ENCODE peak calls at places on chromosome 16, in six cellular contexts. One of them, this sample, is unnamed.
A peak's percentile ranks its signal among the peaks of the same experiment; 100 is the strongest.

GRCh38 chr16:67649494-67649931 is 4.6 kb downstream of the CARMIL2 start:
- DNase-seq in PC-3: no peak
- DNase-seq in SK-N-SH: peak; percentile 60
- DNase-seq in hepatocyte: no peak
- DNase-seq in PC-9: no peak
- DNase-seq in GM23248: peak; percentile 30
- DNase-seq in this sample: no peak

GRCh38 chr16:77449208-77449607 is 14.4 kb upstream of the ADAMTS18 start:
- DNase-seq in hepatocyte: no peak
- DNase-seq in PC-9: no peak
- DNase-seq in GM23248: no peak
- DNase-seq in PC-3: no peak
- DNase-seq in SK-N-SH: no peak
- DNase-seq in this sample: no peak

GRCh38 chr16:30649725-30650368 is 913 bp upstream of the PRR14 start:
- DNase-seq in hepatocyte: no peak
- DNase-seq in SK-N-SH: no peak
- DNase-seq in GM23248: no peak
- DNase-seq in PC-9: no peak
- DNase-seq in PC-3: no peak
- DNase-seq in this sample: no peak

GRCh38 chr16:4987580-4988374 is 29.6 kb downstream of the SEC14L5 start:
- DNase-seq in PC-9: no peak
- DNase-seq in GM23248: no peak
- DNase-seq in PC-3: no peak
- DNase-seq in hepatocyte: no peak
- DNase-seq in SK-N-SH: peak; percentile 73
- DNase-seq in this sample: no peak

GRCh38 chr16:62058412-62058811 is 22.2 kb upstream of the CDH8 start:
- DNase-seq in SK-N-SH: no peak
- DNase-seq in PC-3: no peak
- DNase-seq in PC-9: no peak
- DNase-seq in hepatocyte: no peak
- DNase-seq in GM23248: no peak
- DNase-seq in this sample: no peak

GRCh38 chr16:616771-617586 is 13.8 kb upstream of the WFIKKN1 start:
- DNase-seq in SK-N-SH: no peak
- DNase-seq in PC-9: no peak
- DNase-seq in hepatocyte: no peak
- DNase-seq in PC-3: no peak
- DNase-seq in GM23248: no peak
- DNase-seq in this sample: no peak

GRCh38 chr16:12565423-12565822 is 238.3 kb downstream of the CPPED1 start:
- DNase-seq in GM23248: no peak
- DNase-seq in PC-3: no peak
- DNase-seq in SK-N-SH: no peak
- DNase-seq in PC-9: no peak
- DNase-seq in hepatocyte: no peak
- DNase-seq in this sample: no peak

GRCh38 chr16:81385031-81385756 is 59.4 kb upstream of the CMIP start:
- DNase-seq in SK-N-SH: no peak
- DNase-seq in GM23248: no peak
- DNase-seq in hepatocyte: no peak
- DNase-seq in PC-3: no peak
- DNase-seq in PC-9: no peak
- DNase-seq in this sample: no peak

GRCh38 chr16:89759742-89760366 is 38.5 kb downstream of the ZNF276 start:
- DNase-seq in GM23248: no peak
- DNase-seq in SK-N-SH: no peak
- DNase-seq in PC-9: no peak
- DNase-seq in PC-3: no peak
- DNase-seq in hepatocyte: no peak
- DNase-seq in this sample: no peak

GRCh38 chr16:50548659-50549560 is 714 bp downstream of the NKD1 start:
- DNase-seq in PC-9: no peak
- DNase-seq in PC-3: no peak
- DNase-seq in hepatocyte: no peak
- DNase-seq in SK-N-SH: peak; percentile 74
- DNase-seq in GM23248: peak; percentile 59
- DNase-seq in this sample: no peak

GRCh38 chr16:11946433-11946832 is 4.6 kb upstream of the NPIPB2 start:
- DNase-seq in PC-3: no peak
- DNase-seq in hepatocyte: no peak
- DNase-seq in PC-9: no peak
- DNase-seq in GM23248: peak; percentile 37
- DNase-seq in SK-N-SH: no peak
- DNase-seq in this sample: no peak

GRCh38 chr16:56425439-56425832 is at the start of gene AMFR:
- DNase-seq in SK-N-SH: peak; percentile 95
- DNase-seq in PC-3: peak; percentile 82
- DNase-seq in hepatocyte: peak; percentile 94
- DNase-seq in PC-9: peak; percentile 57
- DNase-seq in GM23248: peak; percentile 96
- DNase-seq in this sample: peak; percentile 91

GRCh38 chr16:48212033-48212432 is 32.1 kb upstream of the LONP2 start:
- DNase-seq in hepatocyte: no peak
- DNase-seq in PC-3: no peak
- DNase-seq in PC-9: no peak
- DNase-seq in SK-N-SH: no peak
- DNase-seq in GM23248: no peak
- DNase-seq in this sample: no peak

GRCh38 chr16:46649571-46649970 is 28.4 kb upstream of the SHCBP1 start:
- DNase-seq in SK-N-SH: no peak
- DNase-seq in GM23248: no peak
- DNase-seq in PC-3: no peak
- DNase-seq in hepatocyte: no peak
- DNase-seq in PC-9: no peak
- DNase-seq in this sample: no peak

GRCh38 chr16:17497648-17498047 is 26.9 kb upstream of the XYLT1 start:
- DNase-seq in hepatocyte: no peak
- DNase-seq in GM23248: peak; percentile 65
- DNase-seq in PC-3: no peak
- DNase-seq in SK-N-SH: no peak
- DNase-seq in PC-9: no peak
- DNase-seq in this sample: no peak

GRCh38 chr16:27097671-27098275 is 31.0 kb downstream of the C16orf82 start:
- DNase-seq in GM23248: peak; percentile 62
- DNase-seq in PC-9: no peak
- DNase-seq in SK-N-SH: no peak
- DNase-seq in PC-3: no peak
- DNase-seq in hepatocyte: no peak
- DNase-seq in this sample: no peak
- H3K4me1 ChIP-seq in GM23248: peaks cover 7% of the 10 kb centered on the region
- H3K4me1 ChIP-seq in PC-9: no peaks in the 10 kb centered on the region
- H3K4me1 ChIP-seq in SK-N-SH: no peaks in the 10 kb centered on the region
- H3K4me1 ChIP-seq in PC-3: no peaks in the 10 kb centered on the region
- H3K4me1 ChIP-seq in hepatocyte: no peaks in the 10 kb centered on the region
- H3K4me1 ChIP-seq in this sample: no peaks in the 10 kb centered on the region

GRCh38 chr16:60641067-60641466 is 1395.2 kb downstream of the CDH8 start:
- DNase-seq in PC-3: no peak
- DNase-seq in SK-N-SH: no peak
- DNase-seq in hepatocyte: no peak
- DNase-seq in GM23248: no peak
- DNase-seq in PC-9: no peak
- DNase-seq in this sample: no peak

GRCh38 chr16:60640038-60640437 is 1396.2 kb downstream of the CDH8 start:
- DNase-seq in SK-N-SH: no peak
- DNase-seq in PC-3: no peak
- DNase-seq in GM23248: no peak
- DNase-seq in PC-9: no peak
- DNase-seq in hepatocyte: no peak
- DNase-seq in this sample: no peak

DNA sequence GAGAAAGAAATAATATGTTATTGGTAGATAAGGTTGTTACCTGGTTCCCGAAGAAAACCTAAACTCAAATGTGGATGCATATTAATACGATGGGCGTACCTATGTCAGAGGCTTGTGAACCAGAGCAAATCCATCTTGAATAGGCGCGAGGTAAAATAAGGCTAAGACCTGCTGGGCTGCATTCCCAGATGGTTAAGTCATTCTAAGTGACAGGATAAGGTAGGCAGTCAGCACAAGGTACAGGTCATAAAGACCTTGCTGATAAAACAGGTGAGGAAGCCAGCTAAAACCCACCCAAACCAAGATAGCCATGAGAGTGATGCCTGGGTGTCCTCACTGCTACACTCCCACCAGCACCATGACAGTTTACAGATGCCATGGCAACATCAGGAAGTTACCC is 1400.1 kb downstream of the CDH8 start:
- DNase-seq in SK-N-SH: no peak
- DNase-seq in hepatocyte: peak; percentile 26
- DNase-seq in GM23248: no peak
- DNase-seq in PC-9: peak; percentile 37
- DNase-seq in PC-3: peak; percentile 20
- DNase-seq in this sample: no peak
- H3K9me2 ChIP-seq in SK-N-SH: no peaks in the 10 kb centered on the region
- H3K9me2 ChIP-seq in hepatocyte: no peaks in the 10 kb centered on the region
- H3K9me2 ChIP-seq in GM23248: no peaks in the 10 kb centered on the region
- H3K9me2 ChIP-seq in PC-9: no peaks in the 10 kb centered on the region
- H3K9me2 ChIP-seq in PC-3: no peaks in the 10 kb centered on the region
- H3K9me2 ChIP-seq in this sample: no peaks in the 10 kb centered on the region

DNA sequence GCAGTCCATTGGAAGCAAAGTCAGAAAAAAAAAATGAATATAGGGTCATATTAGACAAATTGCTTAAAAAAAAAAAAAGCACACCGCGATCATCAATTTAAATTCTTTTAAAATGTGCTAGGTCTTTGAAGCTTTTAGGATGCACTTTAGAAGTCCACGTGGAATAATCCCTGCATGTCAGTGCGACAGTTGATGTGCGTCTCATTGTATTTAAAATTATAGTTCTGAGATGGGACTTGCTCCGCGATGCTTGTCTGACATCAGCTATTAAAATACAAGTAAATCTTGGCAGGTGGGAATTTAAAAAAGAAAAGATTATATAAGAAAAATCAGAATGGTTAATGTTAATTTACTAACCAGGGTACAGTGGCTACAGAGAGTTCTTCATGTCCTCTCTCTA is 105.2 kb downstream of the RBFOX1 start:
- DNase-seq in PC-9: no peak
- DNase-seq in hepatocyte: no peak
- DNase-seq in SK-N-SH: no peak
- DNase-seq in PC-3: no peak
- DNase-seq in GM23248: no peak
- DNase-seq in this sample: no peak
- H3K4me1 ChIP-seq in PC-9: no peaks in the 10 kb centered on the region
- H3K4me1 ChIP-seq in hepatocyte: no peaks in the 10 kb centered on the region
- H3K4me1 ChIP-seq in SK-N-SH: no peaks in the 10 kb centered on the region
- H3K4me1 ChIP-seq in PC-3: no peaks in the 10 kb centered on the region
- H3K4me1 ChIP-seq in GM23248: no peaks in the 10 kb centered on the region
- H3K4me1 ChIP-seq in this sample: no peaks in the 10 kb centered on the region

GRCh38 chr16:86314402-86315025 is 195.8 kb upstream of the FOXF1 start:
- DNase-seq in PC-3: no peak
- DNase-seq in SK-N-SH: no peak
- DNase-seq in GM23248: no peak
- DNase-seq in hepatocyte: peak; percentile 32
- DNase-seq in PC-9: no peak
- DNase-seq in this sample: no peak
- H3K9me2 ChIP-seq in PC-3: no peaks in the 10 kb centered on the region
- H3K9me2 ChIP-seq in SK-N-SH: no peaks in the 10 kb centered on the region
- H3K9me2 ChIP-seq in GM23248: no peaks in the 10 kb centered on the region
- H3K9me2 ChIP-seq in hepatocyte: no peaks in the 10 kb centered on the region
- H3K9me2 ChIP-seq in PC-9: no peaks in the 10 kb centered on the region
- H3K9me2 ChIP-seq in this sample: no peaks in the 10 kb centered on the region